ENCODE peak calls at places on chromosomes 4 and X, in nine cellular contexts. One of them, this sample, is unnamed.

GRCh38 chrX:9882669-9883446 is 84.3 kb upstream of the CLDN34 start:
- DNase-seq in A549: no peak
- DNase-seq in transverse colon: no peak
- DNase-seq in prostate gland: no peak
- DNase-seq in adrenal gland: no peak
- DNase-seq in thyroid gland: peak; percentile 25
- DNase-seq in heart left ventricle: no peak
- DNase-seq in Peyer's patch: no peak
- DNase-seq in right lobe of liver: no peak
- DNase-seq in this sample: no peak

GRCh38 chr4:183321079-183321478 is 1.0 kb upstream of the CLDN22 start:
- DNase-seq in Peyer's patch: no peak
- DNase-seq in right lobe of liver: no peak
- DNase-seq in A549: no peak
- DNase-seq in thyroid gland: no peak
- DNase-seq in transverse colon: no peak
- DNase-seq in prostate gland: no peak
- DNase-seq in heart left ventricle: no peak
- DNase-seq in adrenal gland: no peak
- DNase-seq in this sample: no peak

GRCh38 chr4:176789955-176790354 is 2.8 kb downstream of the VEGFC start:
- DNase-seq in Peyer's patch: no peak
- DNase-seq in prostate gland: peak; percentile 26
- DNase-seq in A549: no peak
- DNase-seq in transverse colon: no peak
- DNase-seq in right lobe of liver: no peak
- DNase-seq in thyroid gland: no peak
- DNase-seq in adrenal gland: peak; percentile 20
- DNase-seq in heart left ventricle: no peak
- DNase-seq in this sample: no peak

GRCh38 chr4:42119916-42120315 is 32.5 kb downstream of the BEND4 start:
- DNase-seq in A549: no peak
- DNase-seq in thyroid gland: no peak
- DNase-seq in prostate gland: no peak
- DNase-seq in transverse colon: no peak
- DNase-seq in adrenal gland: no peak
- DNase-seq in Peyer's patch: no peak
- DNase-seq in right lobe of liver: no peak
- DNase-seq in heart left ventricle: no peak
- DNase-seq in this sample: no peak

GRCh38 chrX:125742811-125743210 is 423.1 kb downstream of the TEX13C start:
- DNase-seq in A549: no peak
- DNase-seq in prostate gland: no peak
- DNase-seq in heart left ventricle: no peak
- DNase-seq in thyroid gland: no peak
- DNase-seq in right lobe of liver: no peak
- DNase-seq in Peyer's patch: no peak
- DNase-seq in transverse colon: no peak
- DNase-seq in adrenal gland: no peak
- DNase-seq in this sample: no peak

GRCh38 chr4:9964884-9965283 is 56.4 kb downstream of the SLC2A9 start:
- DNase-seq in right lobe of liver: no peak
- DNase-seq in transverse colon: no peak
- DNase-seq in thyroid gland: no peak
- DNase-seq in Peyer's patch: no peak
- DNase-seq in adrenal gland: no peak
- DNase-seq in A549: no peak
- DNase-seq in heart left ventricle: no peak
- DNase-seq in prostate gland: no peak
- DNase-seq in this sample: no peak

GRCh38 chrX:21802054-21802660 is 37.3 kb upstream of the MBTPS2 start:
- DNase-seq in Peyer's patch: no peak
- DNase-seq in transverse colon: no peak
- DNase-seq in thyroid gland: no peak
- DNase-seq in adrenal gland: no peak
- DNase-seq in prostate gland: no peak
- DNase-seq in A549: no peak
- DNase-seq in right lobe of liver: no peak
- DNase-seq in heart left ventricle: no peak
- DNase-seq in this sample: no peak

GRCh38 chr4:140326395-140326993 is 47.0 kb upstream of the SCOC start:
- DNase-seq in right lobe of liver: no peak
- DNase-seq in transverse colon: peak; percentile 14
- DNase-seq in A549: peak; percentile 9
- DNase-seq in heart left ventricle: no peak
- DNase-seq in thyroid gland: peak; percentile 29
- DNase-seq in adrenal gland: peak; percentile 22
- DNase-seq in prostate gland: no peak
- DNase-seq in Peyer's patch: peak; percentile 51
- DNase-seq in this sample: no peak

GRCh38 chr4:73676881-73677323 is 56.7 kb upstream of the RASSF6 start:
- DNase-seq in adrenal gland: peak; percentile 45
- DNase-seq in right lobe of liver: no peak
- DNase-seq in A549: peak; percentile 10
- DNase-seq in transverse colon: no peak
- DNase-seq in prostate gland: peak; percentile 47
- DNase-seq in Peyer's patch: no peak
- DNase-seq in heart left ventricle: peak; percentile 51
- DNase-seq in thyroid gland: peak; percentile 39
- DNase-seq in this sample: no peak

GRCh38 chrX:9995855-9996339 is 28.7 kb downstream of the CLDN34 start:
- DNase-seq in transverse colon: peak; percentile 85
- DNase-seq in thyroid gland: peak; percentile 79
- DNase-seq in adrenal gland: peak; percentile 80
- DNase-seq in right lobe of liver: peak; percentile 86
- DNase-seq in A549: peak; percentile 68
- DNase-seq in Peyer's patch: peak; percentile 92
- DNase-seq in prostate gland: peak; percentile 69
- DNase-seq in heart left ventricle: peak; percentile 89
- DNase-seq in this sample: peak; percentile 57

GRCh38 chr4:71680706-71681105 is 103.2 kb downstream of the GC start:
- DNase-seq in prostate gland: no peak
- DNase-seq in Peyer's patch: no peak
- DNase-seq in adrenal gland: no peak
- DNase-seq in right lobe of liver: no peak
- DNase-seq in thyroid gland: no peak
- DNase-seq in A549: no peak
- DNase-seq in transverse colon: no peak
- DNase-seq in heart left ventricle: no peak
- DNase-seq in this sample: no peak

DNA sequence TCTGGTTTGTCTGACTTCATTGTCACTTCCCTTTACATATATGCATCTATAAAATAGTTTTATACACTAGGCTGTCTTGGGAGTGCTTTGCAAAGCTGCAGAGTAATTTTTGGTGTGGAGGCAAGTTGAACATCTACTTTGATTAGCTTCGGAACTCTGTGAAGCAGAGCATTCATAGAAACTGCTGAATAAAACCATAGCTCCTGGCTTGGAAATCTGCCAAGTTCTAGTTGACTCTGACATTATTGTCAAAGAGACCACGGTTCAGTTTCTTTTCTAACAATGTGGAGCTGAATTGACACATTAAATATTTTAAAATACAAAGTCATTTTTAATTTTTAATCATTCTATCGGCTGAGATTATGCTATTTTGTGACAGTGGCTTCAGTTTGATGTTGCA is 335.0 kb downstream of the BMPR1B start:
- DNase-seq in adrenal gland: no peak
- DNase-seq in right lobe of liver: no peak
- DNase-seq in transverse colon: no peak
- DNase-seq in A549: no peak
- DNase-seq in thyroid gland: no peak
- DNase-seq in heart left ventricle: no peak
- DNase-seq in prostate gland: no peak
- DNase-seq in Peyer's patch: no peak
- DNase-seq in this sample: no peak
- H3K4me1 ChIP-seq in adrenal gland: no peaks in the 10 kb centered on the region
- H3K4me1 ChIP-seq in right lobe of liver: no peaks in the 10 kb centered on the region
- H3K4me1 ChIP-seq in transverse colon: no peaks in the 10 kb centered on the region
- H3K4me1 ChIP-seq in A549: peaks cover 72% of the 10 kb centered on the region
- H3K4me1 ChIP-seq in thyroid gland: no peaks in the 10 kb centered on the region
- H3K4me1 ChIP-seq in heart left ventricle: no peaks in the 10 kb centered on the region
- H3K4me1 ChIP-seq in prostate gland: no peaks in the 10 kb centered on the region
- H3K4me1 ChIP-seq in Peyer's patch: no peaks in the 10 kb centered on the region
- H3K4me1 ChIP-seq in this sample: peaks cover 5% of the 10 kb centered on the region

DNA sequence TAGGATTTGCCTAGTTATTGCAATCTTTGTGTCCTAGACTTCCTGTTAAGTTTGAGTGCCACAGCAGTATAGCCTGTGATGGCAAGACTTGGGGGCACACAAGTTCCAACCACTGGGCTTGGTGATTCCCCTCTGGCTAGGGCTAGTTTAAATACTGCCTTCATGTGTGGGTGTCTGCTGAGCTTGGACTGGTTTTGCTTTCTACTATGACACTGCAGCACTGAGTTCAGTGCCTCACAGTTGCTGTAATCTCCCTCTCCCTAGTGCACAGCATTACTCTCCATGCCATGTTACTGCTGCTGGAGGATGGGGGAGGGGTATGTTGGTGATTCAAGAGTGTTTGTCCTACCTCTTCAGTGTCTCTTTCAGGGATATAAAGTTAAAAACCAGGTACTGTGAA is 379.6 kb downstream of the IL15 start:
- DNase-seq in Peyer's patch: no peak
- DNase-seq in thyroid gland: no peak
- DNase-seq in adrenal gland: no peak
- DNase-seq in transverse colon: no peak
- DNase-seq in prostate gland: no peak
- DNase-seq in A549: no peak
- DNase-seq in heart left ventricle: no peak
- DNase-seq in right lobe of liver: no peak
- DNase-seq in this sample: no peak
- TF ChIP-seq POLR2A in Peyer's patch: no peak
- TF ChIP-seq POLR2A in thyroid gland: no peak
- TF ChIP-seq POLR2A in adrenal gland: no peak
- TF ChIP-seq POLR2A in transverse colon: no peak
- TF ChIP-seq POLR2A in prostate gland: no peak
- TF ChIP-seq POLR2A in A549: no peak
- TF ChIP-seq POLR2A in heart left ventricle: no peak
- TF ChIP-seq POLR2A in right lobe of liver: no peak
- TF ChIP-seq POLR2A in this sample: no peak

GRCh38 chrX:1244164-1245076 is 24.2 kb upstream of the CSF2RA start:
- DNase-seq in right lobe of liver: no peak
- DNase-seq in thyroid gland: peak; percentile 23
- DNase-seq in adrenal gland: no peak
- DNase-seq in prostate gland: no peak
- DNase-seq in A549: peak; percentile 31
- DNase-seq in heart left ventricle: no peak
- DNase-seq in transverse colon: no peak
- DNase-seq in Peyer's patch: no peak
- DNase-seq in this sample: no peak
- TF ChIP-seq CTCF in right lobe of liver: no peak
- TF ChIP-seq CTCF in thyroid gland: no peak
- TF ChIP-seq CTCF in adrenal gland: no peak
- TF ChIP-seq CTCF in prostate gland: no peak
- TF ChIP-seq CTCF in A549: peak; percentile 54
- TF ChIP-seq CTCF in heart left ventricle: no peak
- TF ChIP-seq CTCF in transverse colon: no peak
- TF ChIP-seq CTCF in Peyer's patch: no peak
- TF ChIP-seq CTCF in this sample: no peak

DNA sequence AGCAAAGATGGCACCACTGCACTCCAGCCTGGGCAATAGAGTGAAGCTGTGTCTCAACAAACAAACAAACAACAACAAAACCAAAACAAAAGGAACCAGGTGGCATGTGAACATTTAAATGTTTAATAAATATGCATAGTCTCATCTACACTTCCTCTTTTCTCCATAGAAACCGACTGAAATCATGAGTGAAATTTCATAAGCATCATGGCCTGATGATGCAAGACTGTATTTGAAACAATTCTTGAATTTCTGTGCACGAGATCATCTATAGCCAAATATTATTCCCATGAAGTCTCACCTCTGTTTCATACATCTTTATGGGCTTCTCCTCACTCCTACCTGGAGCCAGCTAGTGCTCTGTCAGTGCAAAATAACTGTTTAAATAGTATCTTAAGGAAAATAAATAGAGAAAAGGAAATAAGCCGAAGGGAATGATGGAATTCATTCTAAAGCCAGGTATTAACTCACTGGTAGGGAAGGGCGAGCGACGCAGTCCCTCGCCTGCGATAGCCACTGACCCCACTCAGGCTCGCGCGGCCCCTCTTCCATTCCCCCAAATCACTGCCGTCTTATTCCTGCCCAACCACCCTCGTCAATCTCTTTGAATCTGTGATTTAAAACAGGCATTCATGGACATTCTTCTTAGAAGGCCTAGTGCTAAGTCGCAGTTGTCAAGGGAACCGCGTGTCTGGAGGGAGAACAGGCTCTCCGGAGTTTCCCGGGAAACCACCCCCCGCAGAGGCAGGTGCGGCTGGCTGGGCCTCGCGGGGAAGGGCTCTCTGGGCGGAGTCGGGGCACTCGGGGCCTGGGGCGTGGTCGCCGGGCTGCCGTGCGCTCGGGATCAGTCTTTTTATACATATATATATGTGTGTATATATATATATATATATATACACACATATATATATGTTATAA is 52.4 kb upstream of the TRIM2 start:
- DNase-seq in transverse colon: peak; percentile 90
- DNase-seq in thyroid gland: peak; percentile 97
- DNase-seq in prostate gland: peak; percentile 42
- DNase-seq in heart left ventricle: no peak
- DNase-seq in right lobe of liver: peak; percentile 29
- DNase-seq in Peyer's patch: peak; percentile 68
- DNase-seq in adrenal gland: no peak
- DNase-seq in A549: no peak
- DNase-seq in this sample: no peak
- H3K4me1 ChIP-seq in transverse colon: no peaks in the 10 kb centered on the region
- H3K4me1 ChIP-seq in thyroid gland: peaks cover 7% of the 10 kb centered on the region
- H3K4me1 ChIP-seq in prostate gland: no peaks in the 10 kb centered on the region
- H3K4me1 ChIP-seq in heart left ventricle: peaks cover 16% of the 10 kb centered on the region
- H3K4me1 ChIP-seq in right lobe of liver: peaks cover 14% of the 10 kb centered on the region
- H3K4me1 ChIP-seq in Peyer's patch: peaks cover 23% of the 10 kb centered on the region
- H3K4me1 ChIP-seq in adrenal gland: peaks cover 19% of the 10 kb centered on the region
- H3K4me1 ChIP-seq in A549: peaks cover 32% of the 10 kb centered on the region
- H3K4me1 ChIP-seq in this sample: peaks cover 16% of the 10 kb centered on the region

DNA sequence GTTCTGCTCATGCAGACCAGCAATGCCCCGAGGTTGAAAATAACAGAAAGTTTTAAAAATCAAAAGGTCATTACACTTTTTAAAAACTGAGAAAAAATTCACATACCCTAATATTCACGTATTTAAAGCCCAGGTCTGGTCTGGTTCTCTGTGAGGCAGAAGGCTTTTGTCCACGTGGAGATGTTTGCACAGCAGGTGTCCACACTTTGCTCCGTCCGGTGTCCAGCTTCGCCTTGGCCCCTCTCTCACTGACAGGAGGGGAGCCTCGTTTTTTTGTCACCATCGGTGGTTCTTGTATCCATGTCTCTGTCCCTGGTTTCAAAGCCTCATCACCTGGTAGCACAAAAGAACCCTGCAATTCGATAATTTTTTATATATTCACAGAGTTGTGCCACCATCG is 434.6 kb upstream of the FRG1 start:
- DNase-seq in prostate gland: no peak
- DNase-seq in right lobe of liver: no peak
- DNase-seq in heart left ventricle: no peak
- DNase-seq in transverse colon: no peak
- DNase-seq in Peyer's patch: no peak
- DNase-seq in adrenal gland: no peak
- DNase-seq in thyroid gland: no peak
- DNase-seq in A549: no peak
- DNase-seq in this sample: no peak
- TF ChIP-seq POLR2A in prostate gland: no peak
- TF ChIP-seq POLR2A in right lobe of liver: no peak
- TF ChIP-seq POLR2A in heart left ventricle: no peak
- TF ChIP-seq POLR2A in transverse colon: no peak
- TF ChIP-seq POLR2A in Peyer's patch: no peak
- TF ChIP-seq POLR2A in adrenal gland: no peak
- TF ChIP-seq POLR2A in thyroid gland: no peak
- TF ChIP-seq POLR2A in A549: no peak
- TF ChIP-seq POLR2A in this sample: no peak

GRCh38 chr4:116849620-116850019 is 235.8 kb downstream of the TRAM1L1 start:
- DNase-seq in right lobe of liver: no peak
- DNase-seq in heart left ventricle: no peak
- DNase-seq in adrenal gland: no peak
- DNase-seq in transverse colon: no peak
- DNase-seq in A549: no peak
- DNase-seq in Peyer's patch: no peak
- DNase-seq in thyroid gland: no peak
- DNase-seq in prostate gland: no peak
- DNase-seq in this sample: no peak
- TF ChIP-seq CTCF in right lobe of liver: peak; percentile 25
- TF ChIP-seq CTCF in heart left ventricle: no peak
- TF ChIP-seq CTCF in adrenal gland: no peak
- TF ChIP-seq CTCF in transverse colon: no peak
- TF ChIP-seq CTCF in A549: no peak
- TF ChIP-seq CTCF in Peyer's patch: no peak
- TF ChIP-seq CTCF in thyroid gland: no peak
- TF ChIP-seq CTCF in prostate gland: no peak
- TF ChIP-seq CTCF in this sample: no peak

This sample was measured in gastrocnemius medialis.